ENCODE peak calls at places on chromosomes 5 and 9, in six cellular contexts. K is HS-5, H is neuronal stem cell, R is mesendoderm, Y is cardiac fibroblast, J is HEK293T. E is an unnamed sample.

GRCh38 chr5:58356662-58357061 is 103.2 kb downstream of the PLK2 start:
- DNase-seq in K (no peak), Y (no peak), J (no peak), H (no peak), R (no peak), E (no peak)

GRCh38 chr9:97958812-97959511 is 21.0 kb upstream of the HEMGN start:
- DNase-seq in H (no peak), J (no peak), R (no peak), K (no peak), Y (peak), E (peak)

GRCh38 chr5:54882101-54882500 is 103.3 kb downstream of the ESM1 start:
- DNase-seq in J (no peak), K (no peak), R (no peak), H (no peak), Y (peak), E (peak)

GRCh38 chr5:154830219-154830595 is 20.2 kb downstream of the FAXDC2 start:
- DNase-seq in H (no peak), R (no peak), J (no peak), K (no peak), Y (no peak), E (no peak)

GRCh38 chr5:135462304-135462703 is 10.2 kb upstream of the TIFAB start:
- DNase-seq in R (peak), Y (peak), H (peak), J (peak), K (no peak), E (peak)

GRCh38 chr5:172854451-172854871 is 20.4 kb downstream of the ERGIC1 start:
- DNase-seq in Y (peak), J (no peak), R (no peak), K (no peak), H (no peak), E (peak)

GRCh38 chr9:133184971-133185370 is 21.3 kb upstream of the GBGT1 start:
- DNase-seq in Y (peak), H (no peak), R (peak), J (peak), K (peak), E (peak)

GRCh38 chr5:133149333-133149732 is 97.5 kb downstream of the HSPA4 start:
- DNase-seq in Y (no peak), K (no peak), H (no peak), J (no peak), R (no peak), E (no peak)

GRCh38 chr9:112711050-112711689 is 6.7 kb downstream of the INIP start:
- DNase-seq in H (no peak), Y (peak), K (no peak), J (peak), R (peak), E (peak)

GRCh38 chr9:125755340-125755739 is 8.2 kb downstream of the PBX3 start:
- DNase-seq in J (no peak), K (no peak), Y (no peak), H (no peak), R (peak), E (no peak)

GRCh38 chr5:169201597-169201996 is 99.3 kb downstream of the SLIT3 start:
- DNase-seq in R (no peak), K (no peak), Y (peak), J (no peak), H (no peak), E (peak)

GRCh38 chr5:138503487-138504270 is 38.4 kb downstream of the EGR1 start:
- DNase-seq in J (peak), K (peak), R (peak), Y (peak), H (peak), E (peak)

GRCh38 chr5:165361143-165361542 is 1855.7 kb downstream of the MAT2B start:
- DNase-seq in K (no peak), R (no peak), J (no peak), Y (no peak), H (no peak), E (no peak)

GRCh38 chr5:76389513-76390154 is 13.5 kb upstream of the IQGAP2 start:
- DNase-seq in Y (no peak), R (no peak), H (no peak), J (no peak), K (no peak), E (no peak)

GRCh38 chr5:9401786-9402472 is 143.9 kb downstream of the SEMA5A start:
- DNase-seq in J (no peak), H (no peak), R (no peak), K (peak), Y (peak), E (peak)

GRCh38 chr5:77167695-77168111 is 42.8 kb upstream of the PDE8B start:
- DNase-seq in Y (peak), J (no peak), R (no peak), K (peak), H (no peak), E (peak)

GRCh38 chr5:138972836-138973235 is 97.7 kb upstream of the LRRTM2 start:
- DNase-seq in Y (no peak), R (peak), H (no peak), K (no peak), J (no peak), E (no peak)

GRCh38 chr5:137753227-137753985 is 757 bp downstream of the HNRNPA0 start:
- DNase-seq in Y (no peak), K (no peak), H (peak), J (peak), R (no peak), E (no peak)

GRCh38 chr9:14203366-14204056 is 110.4 kb downstream of the NFIB start:
- DNase-seq in R (no peak), Y (peak), H (no peak), J (no peak), K (no peak), E (no peak)

GRCh38 chr5:128362398-128362797 is 175.6 kb downstream of the FBN2 start:
- DNase-seq in K (no peak), J (no peak), H (no peak), R (no peak), Y (no peak), E (no peak)

GRCh38 chr5:850511-851006 is at the start of gene ZDHHC11:
- DNase-seq in J (no peak), H (no peak), Y (no peak), R (peak), K (no peak), E (no peak)

GRCh38 chr5:76547242-76547890 is 75.8 kb downstream of the F2RL2 start:
- DNase-seq in K (no peak), J (no peak), Y (no peak), H (no peak), R (no peak), E (peak)

GRCh38 chr5:110401881-110402280 is 324.6 kb downstream of the TMEM232 start:
- DNase-seq in J (no peak), K (no peak), Y (peak), H (no peak), R (no peak), E (peak)

GRCh38 chr9:26243722-26244121 is 565.5 kb upstream of the TUSC1 start:
- DNase-seq in J (no peak), K (no peak), R (no peak), H (no peak), Y (peak), E (no peak)

GRCh38 chr9:105233836-105234235 is 10.6 kb upstream of the SLC44A1 start:
- DNase-seq in R (no peak), H (no peak), Y (no peak), K (no peak), J (no peak), E (no peak)

GRCh38 chr5:150604010-150604409 is 36.5 kb upstream of the SYNPO start:
- DNase-seq in Y (no peak), J (no peak), H (no peak), K (no peak), R (no peak), E (no peak)

GRCh38 chr9:122366074-122366672 is 4.7 kb upstream of the PTGS1 start:
- DNase-seq in R (no peak), H (no peak), K (no peak), J (no peak), Y (no peak), E (no peak)

GRCh38 chr5:42982107-42982622 is 58.0 kb downstream of the ANXA2R start:
- DNase-seq in R (peak), K (no peak), H (no peak), J (no peak), Y (no peak), E (peak)

GRCh38 chr9:5596173-5596572 is 32.7 kb upstream of the RIC1 start:
- DNase-seq in K (no peak), R (no peak), J (no peak), H (no peak), Y (no peak), E (no peak)

GRCh38 chr9:126471084-126471611 is 142.6 kb upstream of the LMX1B start:
- DNase-seq in R (no peak), H (no peak), Y (peak), J (no peak), K (peak), E (no peak)

GRCh38 chr9:121634800-121635261 is 16.6 kb upstream of the DAB2IP start:
- DNase-seq in R (peak), K (no peak), H (peak), Y (peak), J (peak), E (no peak)

GRCh38 chr9:130240410-130241197 is 25.0 kb upstream of the HMCN2 start:
- DNase-seq in H (peak), K (peak), R (peak), Y (peak), J (peak), E (peak)

GRCh38 chr9:137429974-137430722 is 7.0 kb downstream of the NOXA1 start:
- DNase-seq in Y (no peak), J (peak), K (no peak), H (no peak), R (no peak), E (no peak)

GRCh38 chr5:117054808-117055398 is 480.3 kb upstream of the SEMA6A start:
- DNase-seq in Y (no peak), H (no peak), K (no peak), J (no peak), R (no peak), E (no peak)

E was measured in epithelial cell of esophagus.